ENCODE peak calls at places on chromosomes 7 and 10, in four cellular contexts. L is M059J; W is activated T-cell treated with anti-CD3 and anti-CD28 coated beads, Interleukin-2, amount 50 U/mL, for 72 hours; E is fibroblast of the aortic adventitia. G is an unnamed sample.

GRCh38 chr7:92955081-92955480 is 118.7 kb upstream of the CDK6 start:
- DNase-seq in L (peak), W (peak), E (no peak), G (no peak)

GRCh38 chr7:45190406-45191165 is 33.0 kb downstream of the RAMP3 start:
- DNase-seq in L (no peak), W (no peak), E (no peak), G (no peak)

GRCh38 chr7:65225422-65226006 is 148.1 kb upstream of the ZNF92 start:
- DNase-seq in L (no peak), W (no peak), E (no peak), G (no peak)

GRCh38 chr7:23220690-23221305 is 25.8 kb upstream of the GPNMB start:
- DNase-seq in L (peak), W (no peak), E (peak), G (no peak)

GRCh38 chr7:75795831-75796285 is 17.7 kb downstream of the CCL24 start:
- DNase-seq in L (no peak), W (no peak), E (peak), G (no peak)

GRCh38 chr7:1123721-1124120 is 35.8 kb downstream of the GPER1 start:
- DNase-seq in L (no peak), W (no peak), E (peak), G (no peak)

GRCh38 chr7:100407285-100408180 is 21.0 kb downstream of the ZCWPW1 start:
- DNase-seq in L (peak), W (peak), E (peak), G (peak)

GRCh38 chr10:44184633-44185314 is 200.1 kb downstream of the CXCL12 start:
- DNase-seq in L (no peak), W (no peak), E (no peak), G (no peak)

GRCh38 chr10:117716896-117717295 is 174.3 kb downstream of the EMX2 start:
- DNase-seq in L (no peak), W (no peak), E (no peak), G (no peak)

GRCh38 chr7:106915407-106915806 is 50.3 kb downstream of the PIK3CG start:
- DNase-seq in L (no peak), W (no peak), E (no peak), G (no peak)

GRCh38 chr10:102612964-102613275 is 31.4 kb upstream of the TRIM8 start:
- DNase-seq in L (no peak), W (peak), E (no peak), G (no peak)

GRCh38 chr10:13776861-13777301 is 190.1 kb downstream of the PRPF18 start:
- DNase-seq in L (peak), W (no peak), E (peak), G (no peak)

GRCh38 chr10:35194471-35194870 is 67.8 kb downstream of the CREM start:
- DNase-seq in L (no peak), W (no peak), E (peak), G (no peak)

GRCh38 chr7:1720325-1720724 is 50.2 kb downstream of the ELFN1 start:
- DNase-seq in L (peak), W (no peak), E (no peak), G (peak)

GRCh38 chr10:106836923-106837322 is 327.6 kb downstream of the SORCS1 start:
- DNase-seq in L (no peak), W (peak), E (no peak), G (no peak)

GRCh38 chr7:8436965-8437364 is 3.6 kb downstream of the NXPH1 start:
- DNase-seq in L (peak), W (peak), E (no peak), G (no peak)

GRCh38 chr7:39400836-39401235 is 165.4 kb upstream of the YAE1 start:
- DNase-seq in L (no peak), W (no peak), E (no peak), G (no peak)

GRCh38 chr10:12606461-12606860 is 257.1 kb downstream of the CAMK1D start:
- DNase-seq in L (no peak), W (no peak), E (no peak), G (no peak)

GRCh38 chr7:156055206-156055822 is 243.1 kb upstream of the SHH start:
- DNase-seq in L (peak), W (no peak), E (no peak), G (no peak)

GRCh38 chr7:111532625-111533024 is 29.7 kb downstream of the IMMP2L start:
- DNase-seq in L (no peak), W (no peak), E (peak), G (peak)

GRCh38 chr7:30927559-30927958 is 15.9 kb downstream of the AQP1 start:
- DNase-seq in L (no peak), W (no peak), E (no peak), G (no peak)

GRCh38 chr10:60934215-60935175 is 9.5 kb downstream of the RHOBTB1 start:
- DNase-seq in L (no peak), W (no peak), E (no peak), G (no peak)

GRCh38 chr7:155260498-155260872 is 37.2 kb upstream of the INSIG1 start:
- DNase-seq in L (no peak), W (no peak), E (no peak), G (no peak)

GRCh38 chr7:14507617-14508016 is 394.9 kb downstream of the DGKB start:
- DNase-seq in L (peak), W (no peak), E (peak), G (peak)

GRCh38 chr10:17548162-17548561 is 69.0 kb downstream of the HACD1 start:
- DNase-seq in L (no peak), W (no peak), E (peak), G (no peak)

GRCh38 chr10:28942012-28942411 is 264.7 kb downstream of the BAMBI start:
- DNase-seq in L (no peak), W (no peak), E (no peak), G (no peak)

GRCh38 chr10:62047960-62048383 is 146.5 kb downstream of the ARID5B start:
- DNase-seq in L (peak), W (peak), E (no peak), G (no peak)

GRCh38 chr10:103442031-103442461 is 10.1 kb downstream of the CALHM2 start:
- DNase-seq in L (peak), W (no peak), E (peak), G (no peak)

GRCh38 chr10:112835933-112836564 is 114.0 kb upstream of the TCF7L2 start:
- DNase-seq in L (no peak), W (no peak), E (peak), G (no peak)

GRCh38 chr7:139762886-139763285 is 14.9 kb downstream of the HIPK2 start:
- DNase-seq in L (peak), W (no peak), E (peak), G (no peak)

GRCh38 chr7:105775580-105775979 is 100.8 kb downstream of the ATXN7L1 start:
- DNase-seq in L (no peak), W (no peak), E (no peak), G (no peak)

GRCh38 chr10:10418397-10418796 is 599.3 kb upstream of the CELF2 start:
- DNase-seq in L (no peak), W (peak), E (no peak), G (no peak)

GRCh38 chr7:28748934-28749584 is 209.1 kb downstream of the TRIL start:
- DNase-seq in L (peak), W (peak), E (peak), G (no peak)

GRCh38 chr10:96022739-96023138 is 20.6 kb upstream of the CCNJ start:
- DNase-seq in L (no peak), W (no peak), E (no peak), G (no peak)

GRCh38 chr10:63264852-63265617 is 131.9 kb downstream of the NRBF2 start:
- DNase-seq in L (peak), W (peak), E (peak), G (peak)

GRCh38 chr7:132077986-132078385 is 498.3 kb downstream of the PLXNA4 start:
- DNase-seq in L (no peak), W (no peak), E (peak), G (no peak)

GRCh38 chr7:121901026-121901425 is 28.1 kb downstream of the PTPRZ1 start:
- DNase-seq in L (no peak), W (no peak), E (no peak), G (no peak)

GRCh38 chr7:44985900-44986217 is 7.0 kb upstream of the MYO1G start:
- DNase-seq in L (no peak), W (no peak), E (no peak), G (no peak)